ENCODE peak calls at places on chromosomes 5 and 9, in nine cellular contexts. J is transverse colon, K is cardiac muscle cell, Y is IMR-90, A is breast epithelium, M is heart left ventricle, H is bronchial epithelial cell, S is SK-N-SH, C is PC-9. B is an unnamed sample. For H3K27me3, the result is how much of the 10 kb centered on the place peaks cover.

GRCh38 chr9:37921168-37921510 is 17.2 kb upstream of the SLC25A51 start:
- DNase-seq in Y (no peak), H (no peak), C (no peak), M (no peak), K (no peak), J (no peak), A (no peak), S (no peak), B (no peak)

GRCh38 chr5:155616779-155617392 is 603.3 kb downstream of the KIF4B start:
- DNase-seq in H (no peak), K (peak), J (peak), Y (no peak), A (no peak), S (peak), C (peak), M (no peak), B (no peak)

GRCh38 chr5:173715607-173716006 is 99.2 kb upstream of the BOD1 start:
- DNase-seq in J (no peak), K (no peak), H (no peak), A (no peak), C (no peak), S (no peak), Y (peak), M (no peak), B (no peak)

GRCh38 chr5:23139338-23140171 is 286.4 kb upstream of the CDH12 start:
- DNase-seq in Y (peak), M (no peak), C (no peak), H (peak), K (peak), J (no peak), S (peak), A (no peak), B (no peak)

GRCh38 chr5:137214446-137215189 is 284.5 kb downstream of the SPOCK1 start:
- DNase-seq in S (no peak), K (no peak), Y (no peak), J (no peak), C (no peak), A (no peak), H (no peak), M (no peak), B (no peak)

GRCh38 chr5:170848033-170848432 is 13.8 kb upstream of the RANBP17 start:
- DNase-seq in H (peak), K (no peak), S (no peak), M (no peak), J (no peak), C (peak), A (no peak), Y (peak), B (no peak)

GRCh38 chr9:115524467-115525059 is 406.6 kb upstream of the TNC start:
- DNase-seq in J (peak), A (no peak), Y (peak), K (peak), H (peak), C (peak), M (no peak), S (peak), B (peak)

GRCh38 chr5:79464695-79465332 is 49.1 kb downstream of the HOMER1 start:
- DNase-seq in Y (peak), C (no peak), K (peak), H (peak), S (peak), J (no peak), A (no peak), M (no peak), B (no peak)

GRCh38 chr5:122781465-122781864 is 6.6 kb downstream of the SNX2 start:
- DNase-seq in Y (no peak), K (no peak), H (no peak), M (no peak), C (no peak), S (no peak), J (no peak), A (no peak), B (no peak)

GRCh38 chr9:33366979-33367480 is 35.3 kb downstream of the AQP7 start:
- DNase-seq in Y (no peak), M (no peak), J (no peak), K (no peak), S (no peak), A (no peak), C (no peak), H (no peak), B (no peak)

GRCh38 chr9:130921923-130922662 is 17.0 kb downstream of the FIBCD1 start:
- DNase-seq in H (no peak), Y (no peak), C (no peak), A (no peak), S (no peak), M (no peak), J (no peak), K (no peak), B (no peak)

GRCh38 chr9:121267689-121268597 is at the start of gene GSN:
- DNase-seq in J (peak), K (peak), M (peak), H (peak), Y (peak), S (peak), C (peak), A (peak), B (no peak)

GRCh38 chr5:64977779-64978178 is 209.0 kb downstream of the CWC27 start:
- DNase-seq in H (no peak), M (no peak), K (peak), J (no peak), Y (peak), A (no peak), S (no peak), C (no peak), B (no peak)

GRCh38 chr5:1974501-1975405 is 92.0 kb upstream of the IRX4 start:
- DNase-seq in H (no peak), C (no peak), J (no peak), S (no peak), A (no peak), M (no peak), K (no peak), Y (no peak), B (no peak)

GRCh38 chr5:102843997-102844396 is 88.9 kb downstream of the PAM start:
- DNase-seq in C (no peak), S (no peak), A (no peak), M (no peak), K (no peak), Y (peak), J (no peak), H (no peak), B (no peak)

GRCh38 chr5:128537999-128538248 is at the start of gene FBN2:
- DNase-seq in K (no peak), A (no peak), C (no peak), S (peak), J (no peak), M (no peak), H (no peak), Y (no peak), B (no peak)

GRCh38 chr5:121158433-121158832 is 693.2 kb upstream of the FTMT start:
- DNase-seq in K (no peak), M (no peak), A (no peak), C (no peak), S (no peak), H (no peak), Y (no peak), J (no peak), B (no peak)

GRCh38 chr5:14577079-14577725 is 4.4 kb upstream of the OTULINL start:
- DNase-seq in H (no peak), C (no peak), A (no peak), Y (no peak), S (no peak), K (no peak), J (no peak), M (no peak), B (no peak)

GRCh38 chr5:10457682-10458574 is 16.2 kb downstream of the ROPN1L start:
- DNase-seq in H (no peak), K (peak), Y (no peak), J (no peak), A (peak), C (peak), S (peak), M (peak), B (no peak)

GRCh38 chr5:171312129-171312819 is 3.2 kb downstream of the TLX3 start:
- DNase-seq in C (no peak), A (no peak), H (no peak), Y (no peak), S (no peak), M (no peak), K (no peak), J (no peak), B (no peak)

GRCh38 chr5:4804619-4805211 is 335.4 kb upstream of the ADAMTS16 start:
- DNase-seq in K (no peak), M (no peak), Y (no peak), A (no peak), H (no peak), S (no peak), J (no peak), C (no peak), B (no peak)

GRCh38 chr9:69945671-69946141 is 97.9 kb upstream of the MAMDC2 start:
- DNase-seq in S (no peak), J (peak), M (peak), A (no peak), K (peak), Y (peak), H (peak), C (no peak), B (peak)

GRCh38 chr5:82044015-82044414 is 72.2 kb downstream of the ATG10 start:
- DNase-seq in J (no peak), M (no peak), Y (no peak), S (no peak), H (no peak), K (no peak), C (no peak), A (no peak), B (no peak)

GRCh38 chr9:91163441-91163772 is 198.3 kb downstream of the AUH start:
- DNase-seq in M (no peak), J (peak), K (no peak), C (no peak), S (no peak), Y (no peak), H (no peak), A (no peak), B (no peak)

GRCh38 chr5:29516224-29516623 is 1677.3 kb upstream of the CDH6 start:
- DNase-seq in K (no peak), S (no peak), H (no peak), M (no peak), C (no peak), A (no peak), Y (no peak), J (no peak), B (no peak)

GRCh38 chr9:137479315-137479861 is 20.3 kb upstream of the NSMF start:
- DNase-seq in K (no peak), S (peak), A (no peak), H (peak), C (no peak), J (no peak), M (no peak), Y (peak), B (no peak)

GRCh38 chr5:89421035-89421434 is 538.1 kb upstream of the MEF2C start:
- DNase-seq in A (no peak), K (peak), C (no peak), Y (no peak), M (no peak), S (no peak), H (peak), J (no peak), B (no peak)

GRCh38 chr5:99019812-99020697 is 91.2 kb upstream of the CHD1 start:
- DNase-seq in A (no peak), K (peak), C (no peak), Y (peak), S (no peak), M (no peak), J (no peak), H (peak), B (peak)

GRCh38 chr9:136252846-136253245 is 7.2 kb upstream of the QSOX2 start:
- DNase-seq in J (no peak), H (no peak), M (no peak), Y (no peak), K (no peak), A (no peak), C (no peak), S (no peak), B (no peak)

GRCh38 chr5:79396265-79396664 is 117.7 kb downstream of the HOMER1 start:
- DNase-seq in A (no peak), C (no peak), H (peak), Y (peak), S (no peak), K (peak), M (no peak), J (no peak), B (no peak)

GRCh38 chr9:134384811-134385479 is 58.7 kb downstream of the RXRA start:
- DNase-seq in C (peak), Y (no peak), A (no peak), M (no peak), H (no peak), S (no peak), J (no peak), K (peak), B (no peak)

GRCh38 chr5:15993934-15994333 is 185.7 kb downstream of the MARCHF11 start:
- DNase-seq in Y (peak), C (no peak), J (no peak), M (no peak), H (peak), K (peak), S (no peak), A (no peak), B (no peak)

GRCh38 chr9:102273952-102274351 is 535.5 kb upstream of the GRIN3A start:
- DNase-seq in H (peak), Y (no peak), S (no peak), K (no peak), A (no peak), M (no peak), C (no peak), J (no peak), B (no peak)

GRCh38 chr5:83972909-83973308 is 252.3 kb upstream of the HAPLN1 start:
- DNase-seq in K (no peak), Y (no peak), J (no peak), M (no peak), A (no peak), C (no peak), S (no peak), H (no peak), B (no peak)

GRCh38 chr9:36386396-36386795 is 13.7 kb downstream of the RNF38 start:
- DNase-seq in H (peak), A (no peak), J (no peak), M (no peak), C (peak), Y (no peak), K (no peak), S (no peak), B (no peak)

GRCh38 chr5:90483206-90483605 is 8.5 kb downstream of the POLR3G start:
- DNase-seq in K (peak), Y (no peak), M (no peak), H (no peak), C (no peak), S (no peak), J (no peak), A (no peak), B (no peak)

GRCh38 chr9:135126480-135127187 is 39.2 kb downstream of the OLFM1 start:
- DNase-seq in K (no peak), S (no peak), M (no peak), Y (no peak), A (no peak), C (no peak), J (no peak), H (no peak), B (no peak)

DNA sequence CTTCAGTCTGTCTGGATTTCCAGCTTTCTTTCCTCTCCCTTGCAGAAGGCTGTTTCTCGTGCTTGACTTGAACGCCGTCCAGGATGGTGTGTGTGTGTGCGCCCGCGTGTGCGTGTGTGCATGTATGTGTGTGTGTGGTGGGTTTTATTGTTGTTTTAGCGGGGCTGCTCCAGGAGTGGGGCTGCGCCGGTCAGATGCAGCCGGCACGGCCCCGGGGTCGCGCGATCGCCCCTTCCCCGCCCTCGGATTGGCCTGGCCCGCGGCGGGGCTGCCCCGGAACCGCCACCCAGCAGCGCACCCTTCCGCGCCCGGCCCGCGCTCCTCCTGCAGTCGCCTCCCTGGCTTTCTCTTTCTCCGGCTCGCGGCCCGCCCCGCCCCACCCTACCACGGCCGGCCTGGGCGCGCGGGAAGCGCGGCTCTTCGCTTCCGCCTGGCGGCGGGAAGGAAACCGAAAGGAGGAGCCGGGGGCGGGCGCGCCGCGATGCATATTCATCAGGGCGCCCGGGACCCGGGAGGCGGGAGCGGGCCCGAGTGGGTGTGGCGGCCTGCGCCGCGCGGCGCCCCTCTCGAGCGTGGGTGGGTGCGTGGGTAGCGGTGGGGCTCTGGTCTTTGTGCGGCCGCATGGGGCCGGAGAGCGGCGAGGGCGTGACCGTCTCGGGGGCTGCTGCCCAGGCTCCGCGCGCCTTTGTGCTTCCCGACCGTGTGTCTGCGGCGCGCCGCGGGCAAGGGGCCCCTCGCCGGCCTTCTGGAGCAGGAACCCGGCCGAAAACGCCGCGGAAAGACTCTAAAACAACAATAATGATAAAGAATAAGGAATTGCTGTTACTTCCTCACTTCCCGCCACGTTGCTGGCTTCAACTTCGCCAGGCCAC is 8.5 kb upstream of the NFIB start:
- DNase-seq in S (peak), Y (peak), M (peak), C (peak), J (peak), H (peak), A (peak), K (peak), B (peak)
- H3K4me3 ChIP-seq in S (peak), Y (peak), M (peak), C (peak), J (peak), H (peak), A (peak), K (peak), B (peak)

GRCh38 chr5:77623341-77623740 is 15.2 kb downstream of the OTP start:
- DNase-seq in Y (no peak), J (no peak), A (no peak), M (no peak), H (no peak), C (no peak), S (no peak), K (no peak), B (no peak)

GRCh38 chr5:77616920-77617319 is 21.6 kb downstream of the OTP start:
- DNase-seq in K (no peak), Y (no peak), S (no peak), H (no peak), M (no peak), A (no peak), C (no peak), J (no peak), B (no peak)

GRCh38 chr5:77621440-77621839 is 17.1 kb downstream of the OTP start:
- DNase-seq in M (no peak), A (no peak), S (no peak), C (no peak), Y (no peak), J (no peak), K (no peak), H (no peak), B (no peak)

GRCh38 chr5:77620404-77620803 is 18.1 kb downstream of the OTP start:
- DNase-seq in Y (no peak), K (no peak), H (peak), M (no peak), J (no peak), C (peak), A (no peak), S (no peak), B (no peak)
- TF ChIP-seq CTCF in Y (no peak), K (no peak), H (peak), M (no peak), J (peak), C (peak), A (no peak), S (no peak), B (no peak)

GRCh38 chr5:181164076-181164952 is 16.9 kb downstream of the OR2V2 start:
- DNase-seq in K (peak), A (no peak), S (no peak), H (no peak), C (no peak), J (no peak), M (no peak), Y (peak), B (no peak)

GRCh38 chr5:181170237-181170830 is 22.9 kb downstream of the OR2V2 start:
- DNase-seq in Y (no peak), A (no peak), J (no peak), M (no peak), K (no peak), S (peak), C (no peak), H (no peak), B (no peak)

GRCh38 chr5:181168595-181169118 is 21.3 kb downstream of the OR2V2 start:
- DNase-seq in M (no peak), C (no peak), J (no peak), H (no peak), Y (no peak), K (no peak), S (no peak), A (no peak), B (no peak)

GRCh38 chr5:181167814-181168488 is 20.6 kb downstream of the OR2V2 start:
- DNase-seq in C (no peak), J (no peak), H (no peak), A (no peak), S (peak), Y (no peak), K (no peak), M (no peak), B (no peak)

DNA sequence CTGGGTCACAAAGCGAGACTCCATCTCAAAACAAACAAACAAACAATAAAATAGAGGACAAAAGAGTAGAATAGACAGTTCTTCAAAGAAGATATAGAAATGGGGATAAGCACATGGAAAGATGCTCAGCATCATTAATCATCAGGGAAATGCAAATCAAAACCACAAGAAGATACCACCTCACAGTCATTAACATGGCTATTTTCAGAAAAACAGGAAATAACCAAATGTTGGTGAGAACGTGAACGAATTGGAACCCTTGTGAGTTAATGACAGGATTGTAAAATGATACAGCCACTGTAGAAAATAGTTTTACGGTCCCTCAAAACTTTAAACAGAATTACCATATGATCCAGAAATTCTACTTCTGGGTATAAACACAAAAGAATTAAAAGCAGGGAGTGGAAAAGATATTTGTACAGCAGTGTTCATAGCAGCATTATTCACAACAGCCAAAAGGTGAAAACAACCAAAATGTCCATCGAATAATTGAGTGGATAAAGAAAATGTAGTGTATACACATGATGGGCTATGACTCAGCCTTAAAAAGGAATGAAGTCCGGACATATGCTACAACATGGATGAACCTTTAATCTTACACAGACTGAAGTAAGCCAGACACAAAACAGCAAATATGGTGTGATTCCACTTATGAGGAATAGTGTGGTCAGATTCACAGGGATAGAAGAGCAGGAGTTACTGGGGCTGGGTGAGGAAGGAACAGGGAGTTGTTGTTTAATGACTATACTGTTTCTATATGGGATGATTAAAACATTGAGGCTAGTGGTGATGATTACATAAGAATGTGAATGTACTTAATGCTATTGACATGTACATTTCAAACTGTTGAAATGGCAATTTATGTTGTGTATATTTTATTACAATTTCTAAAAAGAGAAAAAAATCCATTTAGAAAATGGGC is 19.7 kb downstream of the OR2V2 start:
- DNase-seq in Y (no peak), S (no peak), M (no peak), H (no peak), A (no peak), C (no peak), K (no peak), J (no peak), B (no peak)
- H3K27me3 ChIP-seq in Y (under half), S (under half), M (under half), H (under half), A (under half), C (under half), K (half or more), J (half or more), B (under half)

DNA sequence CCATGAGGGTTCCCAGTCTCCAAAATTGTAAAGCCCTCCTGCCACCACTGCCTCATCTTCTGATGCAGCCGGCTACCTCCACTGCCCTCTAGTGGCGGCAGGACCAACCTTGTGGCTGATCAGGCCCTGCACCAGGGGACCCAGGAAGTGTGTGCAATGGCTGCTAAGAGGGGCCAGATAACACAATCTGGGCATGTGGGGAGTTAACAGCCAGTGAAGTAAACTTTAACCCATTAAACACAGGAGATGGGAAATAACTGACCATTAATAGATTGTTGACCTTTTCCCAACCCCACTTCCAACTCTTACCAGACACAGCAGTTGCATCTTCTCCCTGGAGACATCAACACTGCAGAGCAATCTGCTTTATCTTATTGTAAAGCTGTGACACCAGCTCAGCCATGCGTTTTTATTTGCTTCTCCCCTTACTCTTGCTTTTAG is 63.3 kb downstream of the FREM1 start:
- DNase-seq in S (peak), K (peak), Y (peak), C (peak), A (no peak), H (peak), M (peak), J (peak), B (no peak)
- H3K4me3 ChIP-seq in S (no peak), K (no peak), Y (no peak), C (no peak), A (no peak), H (no peak), M (no peak), J (no peak), B (no peak)

B was measured in BJ.